ENCODE peak calls at places on chromosomes 4 and X, in five cellular contexts. W, A, U, N and F are unnamed samples.

GRCh38 chr4:147367841-147368385 is 113.0 kb upstream of the EDNRA start:
- DNase-seq in W (no peak), A (no peak), U (no peak), N (no peak), F (no peak)

GRCh38 chr4:2688281-2688680 is 67.9 kb downstream of the TNIP2 start:
- DNase-seq in W (no peak), A (no peak), U (no peak), N (no peak), F (no peak)

GRCh38 chrX:11760958-11761357 is 2.9 kb downstream of the MSL3 start:
- DNase-seq in W (no peak), A (no peak), U (no peak), N (no peak), F (no peak)

GRCh38 chr4:111678466-111678865 is 466.8 kb upstream of the FAM241A start:
- DNase-seq in W (no peak), A (peak), U (peak), N (no peak), F (peak)

GRCh38 chr4:1460967-1461868 is 55.0 kb upstream of the NKX1-1 start:
- DNase-seq in W (peak), A (no peak), U (no peak), N (no peak), F (no peak)

GRCh38 chr4:88967883-88968316 is 89.1 kb downstream of the FAM13A start:
- DNase-seq in W (no peak), A (no peak), U (no peak), N (no peak), F (no peak)

GRCh38 chr4:6472387-6473263 is at the start of gene PPP2R2C:
- DNase-seq in W (no peak), A (no peak), U (no peak), N (no peak), F (peak)

GRCh38 chr4:143207555-143207954 is 22.8 kb downstream of the USP38 start:
- DNase-seq in W (no peak), A (no peak), U (peak), N (no peak), F (peak)

GRCh38 chrX:74536142-74537010 is 78.0 kb downstream of the RLIM start:
- DNase-seq in W (peak), A (peak), U (peak), N (peak), F (peak)

GRCh38 chr4:170853422-170854021 is 763.8 kb upstream of the AADAT start:
- DNase-seq in W (peak), A (no peak), U (peak), N (peak), F (peak)

GRCh38 chr4:65861993-65862392 is 191.7 kb upstream of the EPHA5 start:
- DNase-seq in W (no peak), A (no peak), U (no peak), N (no peak), F (no peak)

GRCh38 chrX:129540068-129540653 is at the start of gene OCRL:
- DNase-seq in W (peak), A (peak), U (peak), N (peak), F (peak)

GRCh38 chrX:120790118-120790517 is 85.5 kb downstream of the CT47B1 start:
- DNase-seq in W (peak), A (peak), U (peak), N (no peak), F (peak)

GRCh38 chr4:155809835-155810234 is 51.0 kb downstream of the GUCY1B1 start:
- DNase-seq in W (no peak), A (peak), U (peak), N (no peak), F (peak)

GRCh38 chr4:188127157-188127874 is 11.9 kb upstream of the TRIML1 start:
- DNase-seq in W (no peak), A (peak), U (peak), N (no peak), F (peak)

GRCh38 chrX:38220936-38221386 is 290 bp upstream of the SRPX start:
- DNase-seq in W (no peak), A (no peak), U (peak), N (peak), F (no peak)

GRCh38 chr4:87209182-87209581 is 11.2 kb downstream of the KLHL8 start:
- DNase-seq in W (no peak), A (no peak), U (no peak), N (no peak), F (no peak)

GRCh38 chr4:103136671-103137445 is 37.2 kb upstream of the BDH2 start:
- DNase-seq in W (no peak), A (no peak), U (no peak), N (no peak), F (no peak)

GRCh38 chr4:76897522-76898384 is at the start of gene SOWAHB:
- DNase-seq in W (peak), A (no peak), U (no peak), N (no peak), F (peak)

GRCh38 chrX:107559506-107559905 is 68.8 kb upstream of the PRPS1 start:
- DNase-seq in W (no peak), A (no peak), U (no peak), N (no peak), F (no peak)

GRCh38 chr4:122632396-122633143 is 11.7 kb upstream of the IL21 start:
- DNase-seq in W (no peak), A (no peak), U (peak), N (no peak), F (no peak)

GRCh38 chrX:37454537-37455285 is 105.5 kb downstream of the PRRG1 start:
- DNase-seq in W (no peak), A (peak), U (peak), N (no peak), F (no peak)

GRCh38 chr4:113760852-113761681 is 471 bp downstream of the CAMK2D start:
- DNase-seq in W (peak), A (peak), U (peak), N (peak), F (peak)

GRCh38 chr4:88489100-88489761 is 32.3 kb downstream of the HERC5 start:
- DNase-seq in W (no peak), A (no peak), U (no peak), N (no peak), F (no peak)

GRCh38 chr4:147498031-147498700 is 17.3 kb downstream of the EDNRA start:
- DNase-seq in W (no peak), A (peak), U (peak), N (no peak), F (peak)

GRCh38 chr4:168574581-168575295 is 77.9 kb downstream of the PALLD start:
- DNase-seq in W (no peak), A (peak), U (no peak), N (no peak), F (peak)

GRCh38 chr4:3317656-3318211 is 24.9 kb downstream of the RGS12 start:
- DNase-seq in W (peak), A (no peak), U (no peak), N (no peak), F (no peak)

GRCh38 chr4:14059006-14059405 is 431.5 kb upstream of the BOD1L1 start:
- DNase-seq in W (no peak), A (no peak), U (peak), N (no peak), F (peak)

GRCh38 chr4:53855886-53856260 is 208.5 kb downstream of the CHIC2 start:
- DNase-seq in W (no peak), A (peak), U (peak), N (no peak), F (peak)

GRCh38 chrX:143437439-143437838 is 79.8 kb downstream of the SPANXN3 start:
- DNase-seq in W (no peak), A (no peak), U (peak), N (no peak), F (no peak)

GRCh38 chr4:173415885-173416658 is 17.2 kb upstream of the SCRG1 start:
- DNase-seq in W (peak), A (no peak), U (no peak), N (peak), F (no peak)

GRCh38 chr4:40909363-40909876 is 159.7 kb downstream of the NSUN7 start:
- DNase-seq in W (no peak), A (peak), U (peak), N (no peak), F (peak)

GRCh38 chr4:141121101-141121500 is 12.2 kb downstream of the RNF150 start:
- DNase-seq in W (no peak), A (no peak), U (no peak), N (no peak), F (no peak)

GRCh38 chr4:141120036-141120593 is 13.2 kb downstream of the RNF150 start:
- DNase-seq in W (no peak), A (no peak), U (no peak), N (no peak), F (no peak)

GRCh38 chr4:141119071-141119470 is 14.2 kb downstream of the RNF150 start:
- DNase-seq in W (no peak), A (no peak), U (no peak), N (no peak), F (no peak)

GRCh38 chr4:141124224-141124623 is 9.0 kb downstream of the RNF150 start:
- DNase-seq in W (no peak), A (no peak), U (no peak), N (no peak), F (peak)

GRCh38 chr4:141121768-141122415 is 11.4 kb downstream of the RNF150 start:
- DNase-seq in W (no peak), A (no peak), U (no peak), N (no peak), F (no peak)
- H3K4me3 ChIP-seq in W (no peak), A (no peak), U (no peak), N (no peak), F (no peak)

GRCh38 chr4:30727409-30727808 is 7.2 kb downstream of the PCDH7 start:
- DNase-seq in W (no peak), A (no peak), U (no peak), N (no peak), F (no peak)

GRCh38 chr4:30728291-30728690 is 8.1 kb downstream of the PCDH7 start:
- DNase-seq in W (no peak), A (no peak), U (peak), N (no peak), F (no peak)

GRCh38 chr4:30725562-30725961 is 5.4 kb downstream of the PCDH7 start:
- DNase-seq in W (no peak), A (no peak), U (no peak), N (no peak), F (no peak)

GRCh38 chr4:30724217-30724616 is 4.0 kb downstream of the PCDH7 start:
- DNase-seq in W (no peak), A (no peak), U (no peak), N (no peak), F (no peak)

DNA sequence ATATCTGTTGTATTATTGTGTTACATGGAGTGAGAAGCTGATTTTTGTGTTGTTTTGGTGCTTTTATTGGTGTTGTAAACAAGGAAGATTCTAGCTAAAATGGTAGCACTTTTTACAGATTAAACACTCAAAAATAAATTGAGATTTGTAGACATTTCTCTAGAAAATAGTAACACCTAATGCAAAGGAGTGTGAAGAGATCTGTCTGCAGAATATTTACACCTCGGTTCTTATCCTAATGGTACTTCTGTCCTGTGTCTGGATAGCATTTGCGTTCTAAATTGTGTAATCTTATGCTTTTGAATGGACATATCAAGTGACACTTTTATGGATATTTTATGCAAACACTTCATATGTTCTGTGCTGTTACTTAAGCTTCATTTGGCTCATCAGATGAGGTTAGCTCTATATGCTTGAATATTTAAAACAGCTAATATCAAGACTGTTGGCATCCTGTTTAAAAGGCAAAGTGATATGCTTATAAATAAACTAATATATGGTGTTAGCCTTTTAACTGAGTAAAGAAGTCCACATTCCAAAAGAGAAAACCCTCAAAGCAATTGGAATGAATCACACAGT is 6.0 kb downstream of the PCDH7 start:
- DNase-seq in W (no peak), A (no peak), U (no peak), N (no peak), F (peak)
- H3K4me3 ChIP-seq in W (peak), A (no peak), U (peak), N (peak), F (no peak)

GRCh38 chr4:140092094-140092820 is 61.7 kb downstream of the MAML3 start:
- DNase-seq in W (peak), A (no peak), U (no peak), N (peak), F (peak)
- H3K4me3 ChIP-seq in W (peak), A (peak), U (peak), N (peak), F (peak)

GRCh38 chr4:55089922-55090321 is 35.5 kb downstream of the KDR start:
- DNase-seq in W (no peak), A (no peak), U (no peak), N (peak), F (no peak)

GRCh38 chr4:55083771-55084170 is 41.6 kb downstream of the KDR start:
- DNase-seq in W (no peak), A (no peak), U (no peak), N (no peak), F (no peak)

GRCh38 chr4:55087016-55087929 is 38.1 kb downstream of the KDR start:
- DNase-seq in W (no peak), A (no peak), U (no peak), N (no peak), F (peak)

GRCh38 chr4:55087930-55088293 is 37.5 kb downstream of the KDR start:
- DNase-seq in W (no peak), A (no peak), U (no peak), N (no peak), F (no peak)

GRCh38 chr4:55086561-55086960 is 38.8 kb downstream of the KDR start:
- DNase-seq in W (no peak), A (no peak), U (no peak), N (no peak), F (no peak)
- H3K4me3 ChIP-seq in W (no peak), A (no peak), U (no peak), N (no peak), F (no peak)

DNA sequence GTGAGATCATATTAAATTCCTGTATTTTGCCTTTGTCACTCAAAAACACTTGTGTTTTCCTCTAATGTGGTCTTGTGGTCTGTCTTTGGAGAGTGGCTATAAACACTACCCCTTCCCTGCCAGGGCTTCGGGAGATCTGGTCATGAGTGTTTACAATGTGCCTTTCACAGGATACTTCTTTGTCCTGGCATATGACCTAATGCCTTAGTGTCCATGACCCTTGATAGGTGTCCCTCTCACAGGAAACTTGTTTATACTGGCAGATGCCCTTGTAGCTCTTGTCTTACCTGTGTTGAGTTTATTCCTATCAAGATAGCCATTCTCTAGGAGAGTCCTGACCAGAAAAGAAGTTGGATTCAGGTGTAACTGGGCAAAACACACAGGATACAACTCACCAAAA is 17.8 kb downstream of the USP53 start:
- DNase-seq in W (no peak), A (no peak), U (no peak), N (no peak), F (no peak)
- H3K4me3 ChIP-seq in W (no peak), A (no peak), U (no peak), N (no peak), F (no peak)

GRCh38 chrX:18962329-18962728 is 21.6 kb downstream of the PHKA2 start:
- DNase-seq in W (no peak), A (no peak), U (no peak), N (no peak), F (no peak)

GRCh38 chrX:18955676-18956075 is 28.2 kb downstream of the PHKA2 start:
- DNase-seq in W (no peak), A (no peak), U (no peak), N (no peak), F (no peak)

GRCh38 chrX:18951032-18951431 is 32.9 kb downstream of the PHKA2 start:
- DNase-seq in W (no peak), A (no peak), U (no peak), N (no peak), F (no peak)

GRCh38 chrX:18961686-18962085 is 22.2 kb downstream of the PHKA2 start:
- DNase-seq in W (no peak), A (peak), U (peak), N (no peak), F (peak)

DNA sequence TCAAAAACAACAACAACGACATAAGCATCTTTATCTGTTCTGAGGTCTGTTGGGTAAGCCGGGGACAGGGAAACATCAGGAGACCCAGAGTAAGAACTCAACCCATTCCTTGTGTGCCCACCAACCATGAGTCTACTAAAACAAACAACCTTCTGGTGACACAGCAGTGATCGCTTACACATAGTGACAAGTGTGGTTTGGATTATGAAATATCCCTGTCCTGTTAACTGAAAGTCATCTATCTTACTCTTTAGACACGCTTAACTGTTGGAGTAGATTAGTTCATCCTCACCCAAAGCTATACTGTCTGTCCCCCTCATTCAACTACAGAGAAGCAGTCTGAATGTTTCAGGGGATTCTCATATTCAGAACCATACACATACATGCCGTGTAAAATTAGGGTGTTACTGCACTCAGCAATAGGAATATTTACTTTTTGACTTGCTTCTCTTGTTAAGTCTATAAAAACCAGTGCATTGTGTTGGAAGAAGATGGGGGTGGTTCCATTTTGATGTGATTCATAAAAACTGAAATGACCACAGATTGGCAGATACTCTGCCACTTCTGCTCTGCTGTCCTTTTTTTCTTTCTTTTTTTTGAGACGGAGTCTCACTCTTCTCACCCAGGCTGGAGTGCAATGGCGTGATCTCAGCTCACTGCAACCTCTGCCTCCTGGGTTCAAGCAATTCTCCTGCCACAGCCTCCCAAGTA is 27.4 kb downstream of the PHKA2 start:
- DNase-seq in W (no peak), A (no peak), U (no peak), N (no peak), F (no peak)
- H3K4me3 ChIP-seq in W (no peak), A (no peak), U (no peak), N (no peak), F (no peak)

GRCh38 chr4:48954314-48954713 is 31.8 kb upstream of the CWH43 start:
- DNase-seq in W (no peak), A (no peak), U (no peak), N (no peak), F (no peak)
- H3K4me3 ChIP-seq in W (no peak), A (no peak), U (no peak), N (no peak), F (no peak)

GRCh38 chr4:104967034-104967401 is 179.7 kb upstream of the TET2 start:
- DNase-seq in W (no peak), A (no peak), U (no peak), N (no peak), F (no peak)
- H3K4me3 ChIP-seq in W (no peak), A (no peak), U (no peak), N (no peak), F (no peak)

GRCh38 chr4:337932-338758 is 531 bp downstream of the ZNF141 start:
- DNase-seq in W (peak), A (peak), U (peak), N (peak), F (peak)
- H3K4me3 ChIP-seq in W (peak), A (peak), U (peak), N (peak), F (peak)